ENCODE peak calls at places on chromosomes 13 and 19, in six cellular contexts. I is HepG2, R is K562, L is GM12891, G is H1, N is GM12878. Q is an unnamed sample.

GRCh38 chr19:37778613-37779138 is 710 bp downstream of the ZNF573 start:
- DNase-seq in R (peak; percentile 19), I (peak; percentile 18), L (no peak), N (no peak), G (no peak), Q (no peak)

GRCh38 chr19:30530751-30531150 is 158.6 kb downstream of the ZNF536 start:
- DNase-seq in I (no peak), R (no peak), N (no peak), G (no peak), L (no peak), Q (no peak)

GRCh38 chr13:114019367-114019766 is 45.5 kb upstream of the C13orf46 start:
- DNase-seq in L (peak; percentile 67), I (no peak), R (peak; percentile 87), N (no peak), G (no peak), Q (no peak)

GRCh38 chr13:43725460-43725859 is 61.3 kb downstream of the ENOX1 start:
- DNase-seq in I (no peak), L (no peak), R (no peak), G (no peak), N (no peak), Q (no peak)

GRCh38 chr13:88042489-88042888 is 371.3 kb downstream of the SLITRK5 start:
- DNase-seq in G (no peak), N (no peak), L (no peak), R (no peak), I (no peak), Q (no peak)

GRCh38 chr13:26693749-26694463 is 66.7 kb downstream of the GPR12 start:
- DNase-seq in L (no peak), I (no peak), N (no peak), G (no peak), R (no peak), Q (no peak)

GRCh38 chr19:41862445-41862986 is 2.5 kb downstream of the RPS19 start:
- DNase-seq in G (no peak), I (no peak), N (no peak), L (no peak), R (no peak), Q (no peak)

GRCh38 chr13:86909318-86909717 is 761.9 kb upstream of the SLITRK5 start:
- DNase-seq in N (no peak), I (no peak), R (no peak), L (no peak), G (no peak), Q (no peak)

GRCh38 chr19:676007-676342 is 217 bp upstream of the FSTL3 start:
- DNase-seq in R (no peak), I (no peak), L (no peak), N (no peak), G (no peak), Q (no peak)

GRCh38 chr13:42947925-42948324 is 44.1 kb downstream of the EPSTI1 start:
- DNase-seq in I (no peak), L (no peak), G (no peak), N (no peak), R (no peak), Q (no peak)

GRCh38 chr13:80977168-80977567 is 636.2 kb upstream of the SPRY2 start:
- DNase-seq in I (no peak), L (no peak), R (no peak), N (no peak), G (no peak), Q (no peak)

GRCh38 chr19:38706792-38707511 is 37.3 kb downstream of the CAPN12 start:
- DNase-seq in R (no peak), G (no peak), L (no peak), N (no peak), I (no peak), Q (no peak)

GRCh38 chr13:35818577-35819165 is 312.5 kb downstream of the DCLK1 start:
- DNase-seq in R (peak; percentile 8), L (no peak), G (no peak), N (no peak), I (peak; percentile 7), Q (no peak)
- TF ChIP-seq POLR2AphosphoS5 in R (no peak), L (no peak), G (no peak), N (no peak), I (no peak), Q (no peak)

GRCh38 chr19:2166741-2167738 is 3.3 kb downstream of the DOT1L start:
- DNase-seq in L (no peak), I (peak; percentile 79), R (no peak), N (no peak), G (no peak), Q (no peak)
- TF ChIP-seq POLR2A in L (no peak), I (peak; percentile 60), R (no peak), N (peak; percentile 56), G (no peak), Q (no peak)

DNA sequence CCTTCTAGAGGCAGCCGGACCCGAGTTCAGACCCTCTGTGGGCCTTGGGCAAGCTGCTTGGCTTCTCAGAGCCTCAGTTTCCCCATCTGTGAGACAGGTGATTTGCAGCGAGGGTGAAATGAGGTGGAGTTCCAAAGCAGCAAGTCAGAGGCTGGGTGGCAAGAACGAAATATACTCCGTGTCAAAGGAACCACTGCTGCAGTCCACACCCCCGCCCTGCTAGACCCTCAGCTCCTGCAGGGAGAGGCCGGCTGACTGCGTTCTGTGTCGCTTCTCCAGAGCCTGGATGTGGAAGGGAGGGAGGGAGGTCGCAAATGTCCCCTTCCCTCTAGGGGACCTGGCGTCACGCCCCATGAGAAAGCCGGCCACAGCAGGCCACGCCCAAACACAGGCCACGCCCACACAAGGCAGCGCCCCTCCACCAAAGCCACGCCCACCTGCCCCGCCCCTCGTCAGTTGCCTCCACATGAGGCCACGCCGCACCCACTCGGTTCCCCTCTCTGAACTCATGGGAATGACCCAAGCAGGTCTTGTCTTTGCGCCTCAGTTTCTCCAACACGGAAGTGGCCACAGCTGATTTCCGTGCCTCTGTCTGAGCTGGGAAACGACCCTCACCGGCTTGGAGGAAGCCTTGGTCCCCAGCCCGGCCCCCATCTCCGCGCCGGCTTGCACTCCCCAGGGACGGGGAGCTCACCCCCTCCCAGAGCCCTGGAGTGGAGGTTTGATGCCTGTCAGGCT is 38.3 kb upstream of the TCF3 start:
- DNase-seq in R (peak; percentile 94), N (no peak), L (no peak), G (peak; percentile 38), I (no peak), Q (peak; percentile 64)
- TF ChIP-seq TAF1 in R (no peak), N (no peak), L (no peak), G (no peak), I (no peak), Q (no peak)

GRCh38 chr19:10566658-10567410 is 1.0 kb upstream of the KRI1 start:
- DNase-seq in G (no peak), R (no peak), L (no peak), N (peak; percentile 82), I (no peak), Q (no peak)
- TF ChIP-seq POLR2AphosphoS5 in G (no peak), R (no peak), L (no peak), N (peak; percentile 73), I (no peak), Q (peak; percentile 31)

DNA sequence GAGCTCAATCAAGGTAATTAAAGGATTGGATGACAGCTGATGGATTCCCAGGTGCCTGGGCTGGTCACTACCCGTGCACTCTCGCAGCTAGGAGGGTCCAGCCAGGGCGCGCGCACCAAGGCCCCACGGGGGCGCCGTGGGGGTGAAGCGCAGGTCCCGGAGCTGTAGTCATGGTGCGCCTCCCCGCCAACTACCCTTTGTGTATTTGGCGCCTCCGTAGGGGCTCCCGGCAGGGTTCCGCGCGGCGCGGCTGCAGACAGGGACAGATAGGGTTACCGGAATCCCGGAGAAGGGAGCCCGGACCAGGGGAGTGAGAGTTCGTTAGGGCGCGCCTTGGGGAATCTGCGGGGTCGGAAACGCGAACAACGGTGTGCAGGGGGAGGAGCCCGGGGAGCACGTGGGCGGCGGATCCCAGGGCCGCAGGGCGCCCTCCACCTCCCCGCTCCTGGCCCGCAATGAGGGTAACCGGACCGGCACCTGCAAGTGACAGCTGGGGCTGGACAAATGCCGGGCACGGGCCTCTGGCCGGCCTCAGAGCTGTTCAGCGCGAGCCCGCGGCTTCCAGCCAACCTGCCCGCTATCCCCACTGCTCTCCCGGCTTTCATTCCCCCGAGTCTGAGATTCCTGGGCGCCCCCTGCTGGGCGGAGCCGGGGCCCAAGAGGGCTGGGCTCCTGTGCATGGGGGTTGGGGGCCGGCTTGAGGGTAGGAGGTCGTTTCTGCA is 3.4 kb upstream of the PRAM1 start:
- DNase-seq in N (no peak), I (peak; percentile 58), R (peak; percentile 88), L (peak; percentile 81), G (peak; percentile 49), Q (peak; percentile 86)
- TF ChIP-seq POLR2A in N (peak; percentile 65), I (peak; percentile 47), R (peak; percentile 68), L (no peak), G (peak; percentile 70), Q (peak; percentile 56)

GRCh38 chr13:28819748-28820098 is 416 bp upstream of the MTUS2 start:
- DNase-seq in G (no peak), R (peak; percentile 78), L (peak; percentile 79), N (no peak), I (peak; percentile 9), Q (peak; percentile 53)
- TF ChIP-seq TAF1 in G (no peak), R (no peak), L (no peak), N (no peak), I (no peak), Q (no peak)

Q was measured in GM12892.